ENCODE peak calls at places on chromosome 14, in eight cellular contexts. One of them, this sample, is unnamed.

GRCh38 chr14:62778310-62778709 is 266.9 kb downstream of the KCNH5 start:
- DNase-seq in fibroblast of lung: no peak
- DNase-seq in lung: no peak
- DNase-seq in tibial nerve: no peak
- DNase-seq in transverse colon: no peak
- DNase-seq in colonic mucosa: no peak
- DNase-seq in lower lobe of right lung: no peak
- DNase-seq in mammary epithelial cell: no peak
- DNase-seq in this sample: no peak

GRCh38 chr14:84273181-84273580 is 1256.8 kb upstream of the FLRT2 start:
- DNase-seq in fibroblast of lung: no peak
- DNase-seq in lung: no peak
- DNase-seq in colonic mucosa: no peak
- DNase-seq in tibial nerve: no peak
- DNase-seq in mammary epithelial cell: no peak
- DNase-seq in lower lobe of right lung: no peak
- DNase-seq in transverse colon: no peak
- DNase-seq in this sample: no peak

GRCh38 chr14:93587330-93587729 is 156.6 kb downstream of the UNC79 start:
- DNase-seq in lower lobe of right lung: no peak
- DNase-seq in lung: no peak
- DNase-seq in colonic mucosa: no peak
- DNase-seq in transverse colon: no peak
- DNase-seq in fibroblast of lung: no peak
- DNase-seq in tibial nerve: no peak
- DNase-seq in mammary epithelial cell: no peak
- DNase-seq in this sample: no peak

GRCh38 chr14:77872971-77873370 is 73.1 kb downstream of the ADCK1 start:
- DNase-seq in colonic mucosa: no peak
- DNase-seq in tibial nerve: no peak
- DNase-seq in lung: no peak
- DNase-seq in lower lobe of right lung: no peak
- DNase-seq in mammary epithelial cell: no peak
- DNase-seq in fibroblast of lung: no peak
- DNase-seq in transverse colon: no peak
- DNase-seq in this sample: no peak

GRCh38 chr14:65134651-65135579 is 32.6 kb upstream of the MAX start:
- DNase-seq in mammary epithelial cell: no peak
- DNase-seq in colonic mucosa: peak
- DNase-seq in fibroblast of lung: no peak
- DNase-seq in lung: no peak
- DNase-seq in lower lobe of right lung: no peak
- DNase-seq in tibial nerve: no peak
- DNase-seq in transverse colon: peak
- DNase-seq in this sample: no peak

GRCh38 chr14:65403231-65403630 is 9.3 kb upstream of the FUT8 start:
- DNase-seq in lung: no peak
- DNase-seq in colonic mucosa: no peak
- DNase-seq in transverse colon: no peak
- DNase-seq in mammary epithelial cell: peak
- DNase-seq in lower lobe of right lung: no peak
- DNase-seq in fibroblast of lung: peak
- DNase-seq in tibial nerve: no peak
- DNase-seq in this sample: no peak

GRCh38 chr14:64581363-64581762 is 31.6 kb downstream of the PPP1R36 start:
- DNase-seq in transverse colon: no peak
- DNase-seq in lower lobe of right lung: no peak
- DNase-seq in lung: no peak
- DNase-seq in colonic mucosa: no peak
- DNase-seq in tibial nerve: no peak
- DNase-seq in mammary epithelial cell: no peak
- DNase-seq in fibroblast of lung: no peak
- DNase-seq in this sample: no peak

GRCh38 chr14:45198551-45198950 is 54.5 kb downstream of the MIS18BP1 start:
- DNase-seq in transverse colon: no peak
- DNase-seq in lower lobe of right lung: no peak
- DNase-seq in tibial nerve: no peak
- DNase-seq in lung: no peak
- DNase-seq in fibroblast of lung: peak
- DNase-seq in mammary epithelial cell: peak
- DNase-seq in colonic mucosa: no peak
- DNase-seq in this sample: no peak

GRCh38 chr14:95274874-95275273 is 44.8 kb downstream of the CLMN start:
- DNase-seq in colonic mucosa: no peak
- DNase-seq in lung: no peak
- DNase-seq in lower lobe of right lung: no peak
- DNase-seq in mammary epithelial cell: no peak
- DNase-seq in fibroblast of lung: no peak
- DNase-seq in tibial nerve: no peak
- DNase-seq in transverse colon: no peak
- DNase-seq in this sample: no peak

GRCh38 chr14:88005050-88005481 is at the start of gene GPR65:
- DNase-seq in fibroblast of lung: no peak
- DNase-seq in tibial nerve: no peak
- DNase-seq in lower lobe of right lung: no peak
- DNase-seq in colonic mucosa: no peak
- DNase-seq in mammary epithelial cell: no peak
- DNase-seq in transverse colon: no peak
- DNase-seq in lung: no peak
- DNase-seq in this sample: peak

GRCh38 chr14:52241102-52241793 is 26.2 kb upstream of the PTGDR start:
- DNase-seq in tibial nerve: no peak
- DNase-seq in lower lobe of right lung: no peak
- DNase-seq in transverse colon: no peak
- DNase-seq in lung: no peak
- DNase-seq in colonic mucosa: no peak
- DNase-seq in mammary epithelial cell: peak
- DNase-seq in fibroblast of lung: peak
- DNase-seq in this sample: no peak

GRCh38 chr14:86243158-86243557 is 713.2 kb downstream of the FLRT2 start:
- DNase-seq in transverse colon: no peak
- DNase-seq in lower lobe of right lung: no peak
- DNase-seq in tibial nerve: no peak
- DNase-seq in fibroblast of lung: no peak
- DNase-seq in mammary epithelial cell: no peak
- DNase-seq in lung: no peak
- DNase-seq in colonic mucosa: no peak
- DNase-seq in this sample: no peak

GRCh38 chr14:100523536-100524025 is 63.6 kb downstream of the BEGAIN start:
- DNase-seq in colonic mucosa: peak
- DNase-seq in lower lobe of right lung: no peak
- DNase-seq in mammary epithelial cell: no peak
- DNase-seq in tibial nerve: no peak
- DNase-seq in fibroblast of lung: no peak
- DNase-seq in transverse colon: no peak
- DNase-seq in lung: no peak
- DNase-seq in this sample: no peak

GRCh38 chr14:21098134-21098891 is at the start of gene ZNF219:
- DNase-seq in transverse colon: peak
- DNase-seq in colonic mucosa: peak
- DNase-seq in lower lobe of right lung: peak
- DNase-seq in fibroblast of lung: peak
- DNase-seq in lung: peak
- DNase-seq in tibial nerve: peak
- DNase-seq in mammary epithelial cell: peak
- DNase-seq in this sample: no peak

GRCh38 chr14:54025661-54026060 is 69.0 kb upstream of the BMP4 start:
- DNase-seq in lower lobe of right lung: no peak
- DNase-seq in lung: peak
- DNase-seq in transverse colon: no peak
- DNase-seq in fibroblast of lung: peak
- DNase-seq in tibial nerve: no peak
- DNase-seq in mammary epithelial cell: peak
- DNase-seq in colonic mucosa: no peak
- DNase-seq in this sample: no peak
- TF ChIP-seq CTCF in lower lobe of right lung: peak
- TF ChIP-seq CTCF in lung: no peak
- TF ChIP-seq CTCF in transverse colon: no peak
- TF ChIP-seq CTCF in fibroblast of lung: peak
- TF ChIP-seq CTCF in tibial nerve: no peak
- TF ChIP-seq CTCF in mammary epithelial cell: peak
- TF ChIP-seq CTCF in colonic mucosa: no peak
- TF ChIP-seq CTCF in this sample: no peak

GRCh38 chr14:96627386-96627785 is 125.2 kb downstream of the PAPOLA start:
- DNase-seq in colonic mucosa: no peak
- DNase-seq in mammary epithelial cell: no peak
- DNase-seq in tibial nerve: no peak
- DNase-seq in lung: no peak
- DNase-seq in transverse colon: no peak
- DNase-seq in lower lobe of right lung: no peak
- DNase-seq in fibroblast of lung: no peak
- DNase-seq in this sample: no peak
- H3K27ac ChIP-seq in colonic mucosa: no peak
- H3K27ac ChIP-seq in mammary epithelial cell: no peak
- H3K27ac ChIP-seq in tibial nerve: no peak
- H3K27ac ChIP-seq in lung: no peak
- H3K27ac ChIP-seq in transverse colon: no peak
- H3K27ac ChIP-seq in lower lobe of right lung: no peak
- H3K27ac ChIP-seq in fibroblast of lung: no peak
- H3K27ac ChIP-seq in this sample: no peak

GRCh38 chr14:27605298-27605697 is 1007.5 kb upstream of the NOVA1 start:
- DNase-seq in colonic mucosa: no peak
- DNase-seq in transverse colon: no peak
- DNase-seq in mammary epithelial cell: no peak
- DNase-seq in fibroblast of lung: no peak
- DNase-seq in lower lobe of right lung: no peak
- DNase-seq in lung: no peak
- DNase-seq in tibial nerve: no peak
- DNase-seq in this sample: no peak

GRCh38 chr14:27613102-27613501 is 1015.3 kb upstream of the NOVA1 start:
- DNase-seq in tibial nerve: no peak
- DNase-seq in fibroblast of lung: no peak
- DNase-seq in lower lobe of right lung: no peak
- DNase-seq in transverse colon: no peak
- DNase-seq in lung: no peak
- DNase-seq in colonic mucosa: no peak
- DNase-seq in mammary epithelial cell: no peak
- DNase-seq in this sample: no peak

DNA sequence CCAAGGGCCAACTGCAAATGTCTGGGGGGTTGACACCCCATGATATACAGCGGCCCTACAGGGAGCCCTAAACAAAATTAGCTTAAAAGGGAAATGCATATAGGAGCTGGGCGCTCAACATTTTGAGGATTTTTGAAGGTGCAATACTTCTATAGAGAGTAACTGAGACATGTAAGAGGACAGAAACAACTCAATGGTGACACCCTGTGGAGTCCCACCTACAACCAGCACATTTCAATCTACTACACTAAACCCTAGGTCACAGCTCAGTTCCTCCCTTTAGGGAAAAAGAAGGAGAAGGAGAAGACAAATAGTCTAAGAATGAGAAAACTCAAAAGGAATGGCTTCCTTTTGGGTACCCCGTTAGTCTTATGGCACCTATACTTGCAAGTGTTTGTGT is 1010.5 kb upstream of the NOVA1 start:
- DNase-seq in transverse colon: no peak
- DNase-seq in colonic mucosa: no peak
- DNase-seq in mammary epithelial cell: no peak
- DNase-seq in lung: no peak
- DNase-seq in fibroblast of lung: no peak
- DNase-seq in lower lobe of right lung: no peak
- DNase-seq in tibial nerve: no peak
- DNase-seq in this sample: no peak
- TF ChIP-seq CTCF in transverse colon: no peak
- TF ChIP-seq CTCF in colonic mucosa: no peak
- TF ChIP-seq CTCF in mammary epithelial cell: no peak
- TF ChIP-seq CTCF in lung: no peak
- TF ChIP-seq CTCF in fibroblast of lung: no peak
- TF ChIP-seq CTCF in lower lobe of right lung: no peak
- TF ChIP-seq CTCF in tibial nerve: no peak
- TF ChIP-seq CTCF in this sample: no peak

GRCh38 chr14:90061849-90062794 is at the start of gene KCNK13:
- DNase-seq in lower lobe of right lung: peak
- DNase-seq in transverse colon: peak
- DNase-seq in lung: no peak
- DNase-seq in tibial nerve: no peak
- DNase-seq in fibroblast of lung: no peak
- DNase-seq in colonic mucosa: peak
- DNase-seq in mammary epithelial cell: peak
- DNase-seq in this sample: no peak
- H3K27ac ChIP-seq in lower lobe of right lung: no peak
- H3K27ac ChIP-seq in transverse colon: no peak
- H3K27ac ChIP-seq in lung: no peak
- H3K27ac ChIP-seq in tibial nerve: no peak
- H3K27ac ChIP-seq in fibroblast of lung: no peak
- H3K27ac ChIP-seq in colonic mucosa: no peak
- H3K27ac ChIP-seq in mammary epithelial cell: no peak
- H3K27ac ChIP-seq in this sample: no peak